ENCODE peak calls at places on chromosomes 1 and 21, in seven cellular contexts. V is G401, S is HTR-8/SVneo, D is bronchial epithelial cell, F is NCI-H345, P is AG20443, L is GM06990. Q is an unnamed sample.

GRCh38 chr1:206513312-206514111 is 6.2 kb downstream of the RASSF5 start:
- DNase-seq in V (no peak), S (no peak), D (peak; percentile 96), F (peak; percentile 7), P (peak; percentile 94), L (no peak), Q (peak; percentile 94)

GRCh38 chr1:154697710-154698109 is 89.7 kb upstream of the ADAR start:
- DNase-seq in V (no peak), S (no peak), D (peak; percentile 85), F (no peak), P (no peak), L (no peak), Q (no peak)

GRCh38 chr1:223774133-223774811 is 61.9 kb downstream of the CAPN2 start:
- DNase-seq in V (no peak), S (no peak), D (no peak), F (no peak), P (no peak), L (no peak), Q (no peak)

GRCh38 chr1:21317035-21317689 is 26.9 kb upstream of the ECE1 start:
- DNase-seq in V (no peak), S (no peak), D (no peak), F (no peak), P (peak; percentile 90), L (no peak), Q (no peak)

GRCh38 chr1:209766051-209766450 is 10.2 kb downstream of the TRAF3IP3 start:
- DNase-seq in V (no peak), S (no peak), D (no peak), F (no peak), P (no peak), L (no peak), Q (no peak)

GRCh38 chr1:1889847-1890505 is 911 bp downstream of the GNB1 start:
- DNase-seq in V (no peak), S (no peak), D (peak; percentile 23), F (no peak), P (peak; percentile 77), L (peak; percentile 71), Q (no peak)

GRCh38 chr1:220807726-220808125 is 21.0 kb downstream of the MTARC1 start:
- DNase-seq in V (no peak), S (no peak), D (no peak), F (no peak), P (no peak), L (no peak), Q (no peak)

GRCh38 chr1:52904590-52905375 is 16.8 kb downstream of the ECHDC2 start:
- DNase-seq in V (no peak), S (peak; percentile 67), D (no peak), F (peak; percentile 9), P (peak; percentile 66), L (peak; percentile 48), Q (no peak)

GRCh38 chr1:159891275-159892157 is 8.4 kb downstream of the CFAP45 start:
- DNase-seq in V (peak; percentile 88), S (peak; percentile 68), D (peak; percentile 84), F (peak; percentile 81), P (peak; percentile 87), L (peak; percentile 78), Q (peak; percentile 59)

GRCh38 chr1:182143825-182144661 is 82.5 kb upstream of the ZNF648 start:
- DNase-seq in V (peak; percentile 17), S (no peak), D (peak; percentile 92), F (peak; percentile 27), P (peak; percentile 80), L (no peak), Q (no peak)

GRCh38 chr21:25862596-25862995 is 127.8 kb downstream of the GABPA start:
- DNase-seq in V (no peak), S (peak; percentile 14), D (peak; percentile 45), F (peak; percentile 5), P (no peak), L (no peak), Q (peak; percentile 9)

GRCh38 chr21:35895598-35895997 is 164.7 kb downstream of the SETD4 start:
- DNase-seq in V (no peak), S (no peak), D (no peak), F (no peak), P (no peak), L (no peak), Q (no peak)

GRCh38 chr1:3171761-3172160 is 102.8 kb downstream of the PRDM16 start:
- DNase-seq in V (no peak), S (no peak), D (no peak), F (no peak), P (no peak), L (no peak), Q (no peak)

GRCh38 chr1:192826791-192827477 is 18.1 kb downstream of the RGS2 start:
- DNase-seq in V (no peak), S (no peak), D (peak; percentile 79), F (no peak), P (no peak), L (no peak), Q (no peak)

GRCh38 chr1:234599617-234600417 is 10.2 kb downstream of the IRF2BP2 start:
- DNase-seq in V (peak; percentile 71), S (no peak), D (no peak), F (peak; percentile 88), P (peak; percentile 87), L (peak; percentile 92), Q (peak; percentile 87)

GRCh38 chr1:21926814-21927530 is 10.1 kb downstream of the HSPG2 start:
- DNase-seq in V (no peak), S (no peak), D (no peak), F (no peak), P (peak; percentile 89), L (no peak), Q (no peak)

GRCh38 chr1:201885531-201886075 is 3.1 kb upstream of the SHISA4 start:
- DNase-seq in V (no peak), S (peak; percentile 51), D (peak; percentile 71), F (no peak), P (peak; percentile 81), L (no peak), Q (no peak)

Q was measured in NCI-H446 treated with DMSO at 0.1 percent for 48 hours.